ENCODE peak calls at places on chromosomes 2 and 18, in ten cellular contexts. K is KBM-7; X is NCI-H446; J is DMS79; N is nephron progenitor cell; C is mesothelial cell of epicardium; H is GM12865; D is endodermal cell; I is GM23248; E is activated naive CD4-positive, alpha-beta T cell treated with Interleukin-2 at 50 U/mL for 16 hours. P is an unnamed sample.

GRCh38 chr2:169734172-169734847 is 678 bp downstream of the KLHL23 start:
- DNase-seq in K (peak), D (peak), C (peak), H (peak), I (peak), X (no peak), J (no peak), N (peak), E (peak), P (no peak)

GRCh38 chr18:79393626-79394401 is 1.9 kb upstream of the NFATC1 start:
- DNase-seq in I (peak), K (peak), C (peak), D (peak), N (peak), H (no peak), J (peak), X (no peak), E (peak), P (peak)

GRCh38 chr2:232420463-232421188 is 14.0 kb downstream of the ALPG start:
- DNase-seq in K (no peak), E (no peak), H (peak), C (peak), X (no peak), I (peak), D (peak), J (no peak), N (peak), P (no peak)

GRCh38 chr2:27914046-27914792 is 23.7 kb downstream of the BABAM2 start:
- DNase-seq in J (no peak), C (no peak), D (no peak), K (no peak), N (no peak), I (peak), H (no peak), E (no peak), X (no peak), P (no peak)

GRCh38 chr2:124661558-124661957 is 636.5 kb downstream of the CNTNAP5 start:
- DNase-seq in X (no peak), D (no peak), J (no peak), E (no peak), C (no peak), H (no peak), N (no peak), I (no peak), K (no peak), P (no peak)

GRCh38 chr2:213261715-213262114 is 22.5 kb upstream of the SPAG16 start:
- DNase-seq in H (no peak), K (no peak), I (peak), N (no peak), D (no peak), C (no peak), J (no peak), X (no peak), E (no peak), P (no peak)

GRCh38 chr2:242011516-242011915 is 142.0 kb downstream of the RTP5 start:
- DNase-seq in N (no peak), D (no peak), K (no peak), H (no peak), C (no peak), J (no peak), X (no peak), I (no peak), E (no peak), P (no peak)

GRCh38 chr2:231364961-231365810 is 30.3 kb upstream of the B3GNT7 start:
- DNase-seq in X (no peak), E (no peak), H (no peak), N (no peak), K (peak), C (no peak), D (no peak), I (peak), J (no peak), P (peak)

GRCh38 chr2:233764264-233764663 is 4.2 kb downstream of the UGT1A1 start:
- DNase-seq in K (no peak), D (no peak), I (peak), J (no peak), X (no peak), N (no peak), C (no peak), E (no peak), H (no peak), P (peak)

GRCh38 chr2:64838817-64839216 is 150.4 kb upstream of the SLC1A4 start:
- DNase-seq in D (no peak), I (peak), E (no peak), H (no peak), N (no peak), X (no peak), J (no peak), C (no peak), K (no peak), P (peak)

GRCh38 chr2:8004250-8004681 is 677.6 kb upstream of the ID2 start:
- DNase-seq in X (no peak), K (peak), D (no peak), H (peak), C (no peak), E (no peak), N (no peak), I (peak), J (no peak), P (peak)

GRCh38 chr2:207394203-207394741 is 135.5 kb upstream of the CREB1 start:
- DNase-seq in K (no peak), I (peak), D (no peak), E (no peak), X (no peak), C (no peak), J (no peak), H (no peak), N (no peak), P (peak)

GRCh38 chr2:223180463-223180862 is 128.5 kb downstream of the KCNE4 start:
- DNase-seq in E (no peak), N (no peak), X (no peak), K (no peak), D (no peak), C (no peak), I (no peak), H (no peak), J (no peak), P (no peak)

GRCh38 chr2:81068144-81068543 is 763.6 kb upstream of the LRRTM1 start:
- DNase-seq in X (no peak), K (no peak), D (no peak), C (no peak), N (no peak), E (no peak), J (no peak), H (no peak), I (no peak), P (no peak)

GRCh38 chr2:182949572-182950189 is 83.2 kb upstream of the FRZB start:
- DNase-seq in N (no peak), I (peak), E (no peak), C (no peak), X (no peak), K (no peak), D (peak), J (no peak), H (no peak), P (peak)

GRCh38 chr2:8676191-8676914 is 5.5 kb upstream of the ID2 start:
- DNase-seq in H (no peak), E (no peak), J (no peak), I (peak), D (peak), K (no peak), N (peak), C (peak), X (no peak), P (no peak)

GRCh38 chr2:1757567-1757966 is 13.3 kb upstream of the PXDN start:
- DNase-seq in N (no peak), X (no peak), D (no peak), H (no peak), C (no peak), J (no peak), E (no peak), I (no peak), K (no peak), P (no peak)

GRCh38 chr2:190354003-190354690 is 10.8 kb downstream of the INPP1 start:
- DNase-seq in K (no peak), H (no peak), I (peak), D (peak), X (no peak), N (no peak), J (no peak), C (no peak), E (no peak), P (no peak)

GRCh38 chr18:34600118-34600517 is 110.0 kb upstream of the DTNA start:
- DNase-seq in X (no peak), E (no peak), K (no peak), I (peak), N (no peak), H (no peak), C (no peak), J (no peak), D (no peak), P (no peak)

GRCh38 chr2:105324732-105325131 is 4.8 kb downstream of the TGFBRAP1 start:
- DNase-seq in E (no peak), X (no peak), N (no peak), D (peak), C (no peak), J (no peak), H (no peak), I (peak), K (no peak), P (peak)

GRCh38 chr2:237184192-237184922 is 98.7 kb downstream of the COPS8 start:
- DNase-seq in C (no peak), H (no peak), D (no peak), E (no peak), J (no peak), N (no peak), K (no peak), X (no peak), I (peak), P (peak)

GRCh38 chr2:152827944-152828343 is 109.5 kb downstream of the ARL6IP6 start:
- DNase-seq in N (no peak), C (no peak), E (no peak), I (no peak), D (no peak), H (no peak), X (no peak), J (no peak), K (no peak), P (no peak)

GRCh38 chr2:144211826-144212225 is 308.1 kb downstream of the ZEB2 start:
- DNase-seq in K (no peak), I (no peak), X (no peak), D (no peak), H (peak), J (no peak), C (no peak), E (no peak), N (no peak), P (no peak)

GRCh38 chr2:121965666-121966065 is 210.2 kb downstream of the TSN start:
- DNase-seq in N (no peak), X (no peak), I (no peak), J (no peak), H (no peak), E (no peak), C (no peak), K (no peak), D (no peak), P (no peak)

GRCh38 chr18:31558567-31558966 is 33.1 kb upstream of the TTR start:
- DNase-seq in H (no peak), J (no peak), I (no peak), E (no peak), X (no peak), D (no peak), K (no peak), N (no peak), C (no peak), P (no peak)

GRCh38 chr18:46622999-46623398 is 34.0 kb downstream of the LOXHD1 start:
- DNase-seq in J (no peak), E (no peak), K (no peak), N (no peak), H (peak), I (peak), D (no peak), C (no peak), X (no peak), P (no peak)

P was measured in brain microvascular endothelial cell.